ENCODE peak calls at places on chromosomes 6 and 20, in eight cellular contexts. T, F, E, A, X, Q, O and M are unnamed samples.

GRCh38 chr20:33657704-33658095 is 4.4 kb upstream of the C20orf144 start:
- DNase-seq in T (no peak), F (no peak), E (no peak), A (no peak), X (no peak), Q (no peak), O (no peak), M (no peak)

GRCh38 chr6:170553686-170554085 is 483 bp upstream of the TBP start:
- DNase-seq in T (no peak), F (peak; percentile 39), E (no peak), A (peak; percentile 46), X (no peak), Q (no peak), O (peak; percentile 59), M (no peak)

GRCh38 chr20:48186915-48187314 is 401.6 kb upstream of the SULF2 start:
- DNase-seq in T (peak; percentile 79), F (no peak), E (no peak), A (no peak), X (no peak), Q (no peak), O (peak; percentile 4), M (no peak)

GRCh38 chr20:4613184-4613583 is 108.5 kb upstream of the PRND start:
- DNase-seq in T (no peak), F (no peak), E (no peak), A (no peak), X (no peak), Q (no peak), O (peak; percentile 20), M (no peak)

GRCh38 chr20:59992531-59992930 is 34.3 kb downstream of the CDH26 start:
- DNase-seq in T (no peak), F (no peak), E (no peak), A (no peak), X (no peak), Q (no peak), O (no peak), M (no peak)

GRCh38 chr20:33811763-33812672 is 870 bp downstream of the CHMP4B start:
- DNase-seq in T (peak; percentile 39), F (peak; percentile 76), E (peak; percentile 74), A (peak; percentile 35), X (peak; percentile 57), Q (peak; percentile 29), O (peak; percentile 81), M (peak; percentile 46)

GRCh38 chr6:1479095-1479494 is 89.7 kb downstream of the FOXF2 start:
- DNase-seq in T (no peak), F (no peak), E (no peak), A (no peak), X (no peak), Q (no peak), O (peak; percentile 99), M (peak; percentile 91)

GRCh38 chr6:170210026-170210390 is 80.9 kb downstream of the DLL1 start:
- DNase-seq in T (no peak), F (no peak), E (no peak), A (no peak), X (no peak), Q (no peak), O (no peak), M (no peak)

GRCh38 chr6:80440496-80441160 is 334.2 kb downstream of the BCKDHB start:
- DNase-seq in T (no peak), F (no peak), E (no peak), A (peak; percentile 21), X (no peak), Q (no peak), O (no peak), M (no peak)

GRCh38 chr6:65064844-65065243 is 642.2 kb downstream of the EYS start:
- DNase-seq in T (no peak), F (no peak), E (no peak), A (no peak), X (no peak), Q (no peak), O (no peak), M (no peak)

GRCh38 chr20:39993737-39994136 is 695.3 kb downstream of the MAFB start:
- DNase-seq in T (no peak), F (no peak), E (no peak), A (no peak), X (no peak), Q (peak; percentile 28), O (no peak), M (no peak)

GRCh38 chr20:45111799-45112471 is 3.0 kb downstream of the WFDC5 start:
- DNase-seq in T (peak; percentile 66), F (no peak), E (no peak), A (no peak), X (no peak), Q (no peak), O (no peak), M (no peak)

GRCh38 chr20:24835195-24835594 is 113.9 kb upstream of the CST7 start:
- DNase-seq in T (no peak), F (no peak), E (no peak), A (no peak), X (no peak), Q (no peak), O (no peak), M (no peak)

GRCh38 chr20:63703976-63704748 is 3.6 kb downstream of the ARFRP1 start:
- DNase-seq in T (no peak), F (no peak), E (no peak), A (no peak), X (no peak), Q (no peak), O (no peak), M (no peak)

GRCh38 chr6:167996424-167997199 is 859 bp upstream of the KIF25 start:
- DNase-seq in T (peak; percentile 34), F (no peak), E (no peak), A (no peak), X (no peak), Q (no peak), O (no peak), M (no peak)

GRCh38 chr6:42292002-42292735 is 74.5 kb upstream of the MRPS10 start:
- DNase-seq in T (no peak), F (no peak), E (no peak), A (no peak), X (no peak), Q (no peak), O (peak; percentile 58), M (peak; percentile 55)

GRCh38 chr6:149934249-149935156 is 7.3 kb upstream of the ULBP2 start:
- DNase-seq in T (peak; percentile 68), F (peak; percentile 61), E (peak; percentile 38), A (peak; percentile 48), X (peak; percentile 39), Q (no peak), O (peak; percentile 83), M (peak; percentile 14)

GRCh38 chr6:46451343-46451742 is 39.9 kb downstream of the RCAN2 start:
- DNase-seq in T (no peak), F (no peak), E (no peak), A (no peak), X (no peak), Q (no peak), O (peak; percentile 16), M (no peak)

GRCh38 chr6:18088419-18089296 is 33.8 kb downstream of the NHLRC1 start:
- DNase-seq in T (no peak), F (no peak), E (no peak), A (no peak), X (no peak), Q (no peak), O (no peak), M (no peak)

GRCh38 chr6:88683734-88684133 is 279.7 kb downstream of the RNGTT start:
- DNase-seq in T (no peak), F (no peak), E (no peak), A (no peak), X (no peak), Q (no peak), O (no peak), M (no peak)

GRCh38 chr20:62588458-62589149 is 53.7 kb upstream of the SLCO4A1 start:
- DNase-seq in T (no peak), F (no peak), E (peak; percentile 12), A (no peak), X (no peak), Q (no peak), O (peak; percentile 22), M (no peak)

GRCh38 chr6:52725530-52726192 is 37.6 kb downstream of the GSTA2 start:
- DNase-seq in T (no peak), F (no peak), E (no peak), A (no peak), X (no peak), Q (no peak), O (peak; percentile 37), M (no peak)

GRCh38 chr6:5105146-5105545 is 20.0 kb downstream of the PPP1R3G start:
- DNase-seq in T (no peak), F (no peak), E (no peak), A (no peak), X (no peak), Q (no peak), O (no peak), M (no peak)

GRCh38 chr20:16020971-16021370 is 552.3 kb downstream of the KIF16B start:
- DNase-seq in T (no peak), F (no peak), E (no peak), A (no peak), X (no peak), Q (no peak), O (no peak), M (no peak)

GRCh38 chr6:90216081-90216977 is 80.3 kb downstream of the BACH2 start:
- DNase-seq in T (peak; percentile 58), F (no peak), E (no peak), A (no peak), X (no peak), Q (no peak), O (no peak), M (no peak)

GRCh38 chr6:113843500-113844068 is 13.6 kb upstream of the MARCKS start:
- DNase-seq in T (peak; percentile 28), F (no peak), E (no peak), A (no peak), X (no peak), Q (no peak), O (no peak), M (no peak)

GRCh38 chr20:47665221-47665991 is 119.9 kb downstream of the SULF2 start:
- DNase-seq in T (no peak), F (no peak), E (no peak), A (no peak), X (no peak), Q (no peak), O (no peak), M (no peak)

GRCh38 chr6:134577998-134578397 is 260.1 kb upstream of the SGK1 start:
- DNase-seq in T (peak; percentile 6), F (no peak), E (no peak), A (no peak), X (no peak), Q (no peak), O (no peak), M (no peak)
- TF ChIP-seq CTCF in T (peak; percentile 18), F (no peak), E (no peak), A (no peak), X (peak; percentile 33), Q (peak; percentile 11), O (no peak), M (no peak)

GRCh38 chr6:83057705-83058321 is 7.8 kb downstream of the UBE3D start:
- DNase-seq in T (peak; percentile 70), F (no peak), E (no peak), A (peak; percentile 83), X (no peak), Q (no peak), O (peak; percentile 64), M (peak; percentile 22)
- TF ChIP-seq CTCF in T (peak; percentile 91), F (peak; percentile 37), E (peak; percentile 54), A (peak; percentile 87), X (peak; percentile 91), Q (peak; percentile 65), O (peak; percentile 89), M (peak; percentile 91)

GRCh38 chr6:72246926-72247325 is 360.6 kb downstream of the RIMS1 start:
- DNase-seq in T (peak; percentile 27), F (no peak), E (no peak), A (no peak), X (no peak), Q (no peak), O (no peak), M (no peak)
- TF ChIP-seq CTCF in T (peak; percentile 40), F (no peak), E (no peak), A (no peak), X (peak; percentile 21), Q (no peak), O (no peak), M (no peak)

GRCh38 chr6:3337521-3338350 is 79.0 kb downstream of the PSMG4 start:
- DNase-seq in T (no peak), F (no peak), E (no peak), A (no peak), X (no peak), Q (no peak), O (no peak), M (no peak)
- TF ChIP-seq CTCF in T (no peak), F (no peak), E (no peak), A (no peak), X (no peak), Q (no peak), O (no peak), M (no peak)